ENCODE peak calls at places on chromosomes 13 and 19, in seven cellular contexts. One of them, this sample, is unnamed.
A peak's percentile ranks its signal among the peaks of the same experiment; 100 is the strongest.

GRCh38 chr19:2478756-2479555 is 3.0 kb downstream of the GADD45B start:
- DNase-seq in A549: peak; percentile 58
- DNase-seq in GM12878: no peak
- DNase-seq in suprapubic skin: peak; percentile 95
- DNase-seq in K562: no peak
- DNase-seq in astrocyte of the spinal cord: peak; percentile 84
- DNase-seq in stomach: peak; percentile 88
- DNase-seq in this sample: no peak

GRCh38 chr13:113740661-113741060 is 18.4 kb upstream of the TMEM255B start:
- DNase-seq in astrocyte of the spinal cord: no peak
- DNase-seq in suprapubic skin: no peak
- DNase-seq in stomach: no peak
- DNase-seq in A549: no peak
- DNase-seq in GM12878: no peak
- DNase-seq in K562: no peak
- DNase-seq in this sample: no peak

GRCh38 chr19:36136975-36137686 is 2.7 kb upstream of the CAPNS1 start:
- DNase-seq in astrocyte of the spinal cord: peak; percentile 46
- DNase-seq in GM12878: no peak
- DNase-seq in suprapubic skin: no peak
- DNase-seq in K562: no peak
- DNase-seq in stomach: peak; percentile 80
- DNase-seq in A549: peak; percentile 95
- DNase-seq in this sample: no peak

GRCh38 chr13:32587774-32588165 is 1.5 kb downstream of the PDS5B start:
- DNase-seq in astrocyte of the spinal cord: peak; percentile 48
- DNase-seq in GM12878: no peak
- DNase-seq in K562: no peak
- DNase-seq in suprapubic skin: no peak
- DNase-seq in A549: no peak
- DNase-seq in stomach: no peak
- DNase-seq in this sample: no peak

GRCh38 chr19:41792513-41793413 is 3.6 kb upstream of the CEACAM3 start:
- DNase-seq in astrocyte of the spinal cord: peak; percentile 36
- DNase-seq in stomach: peak; percentile 61
- DNase-seq in A549: peak; percentile 81
- DNase-seq in suprapubic skin: no peak
- DNase-seq in K562: peak; percentile 53
- DNase-seq in GM12878: no peak
- DNase-seq in this sample: no peak

GRCh38 chr19:6023085-6023682 is 45.2 kb upstream of the RANBP3 start:
- DNase-seq in astrocyte of the spinal cord: peak; percentile 36
- DNase-seq in A549: no peak
- DNase-seq in GM12878: no peak
- DNase-seq in K562: no peak
- DNase-seq in suprapubic skin: no peak
- DNase-seq in stomach: no peak
- DNase-seq in this sample: no peak

GRCh38 chr19:34244611-34245299 is 9.6 kb upstream of the GARRE1 start:
- DNase-seq in stomach: no peak
- DNase-seq in suprapubic skin: no peak
- DNase-seq in A549: no peak
- DNase-seq in K562: no peak
- DNase-seq in GM12878: no peak
- DNase-seq in astrocyte of the spinal cord: no peak
- DNase-seq in this sample: no peak

GRCh38 chr19:49009828-49010227 is 7.1 kb downstream of the LHB start:
- DNase-seq in A549: no peak
- DNase-seq in GM12878: no peak
- DNase-seq in astrocyte of the spinal cord: no peak
- DNase-seq in K562: no peak
- DNase-seq in suprapubic skin: no peak
- DNase-seq in stomach: no peak
- DNase-seq in this sample: no peak

GRCh38 chr19:20431826-20432225 is 133.8 kb downstream of the ZNF737 start:
- DNase-seq in stomach: no peak
- DNase-seq in K562: no peak
- DNase-seq in astrocyte of the spinal cord: no peak
- DNase-seq in A549: no peak
- DNase-seq in GM12878: no peak
- DNase-seq in suprapubic skin: no peak
- DNase-seq in this sample: no peak

GRCh38 chr19:2034729-2035589 is 16.1 kb downstream of the MKNK2 start:
- DNase-seq in GM12878: no peak
- DNase-seq in astrocyte of the spinal cord: no peak
- DNase-seq in A549: peak; percentile 61
- DNase-seq in K562: peak; percentile 96
- DNase-seq in stomach: peak; percentile 89
- DNase-seq in suprapubic skin: peak; percentile 89
- DNase-seq in this sample: peak; percentile 54

GRCh38 chr13:93775507-93776108 is 549.0 kb downstream of the GPC6 start:
- DNase-seq in stomach: no peak
- DNase-seq in GM12878: no peak
- DNase-seq in suprapubic skin: no peak
- DNase-seq in A549: no peak
- DNase-seq in K562: no peak
- DNase-seq in astrocyte of the spinal cord: peak; percentile 78
- DNase-seq in this sample: no peak

GRCh38 chr19:40623403-40624239 is 22.5 kb downstream of the LTBP4 start:
- DNase-seq in suprapubic skin: no peak
- DNase-seq in K562: peak; percentile 98
- DNase-seq in stomach: no peak
- DNase-seq in astrocyte of the spinal cord: peak; percentile 87
- DNase-seq in GM12878: no peak
- DNase-seq in A549: peak; percentile 86
- DNase-seq in this sample: no peak

GRCh38 chr13:110344320-110344719 is 37.2 kb downstream of the COL4A2 start:
- DNase-seq in suprapubic skin: no peak
- DNase-seq in stomach: no peak
- DNase-seq in astrocyte of the spinal cord: no peak
- DNase-seq in A549: no peak
- DNase-seq in GM12878: no peak
- DNase-seq in K562: no peak
- DNase-seq in this sample: no peak

GRCh38 chr13:24251525-24251924 is 57.9 kb upstream of the C1QTNF9 start:
- DNase-seq in GM12878: no peak
- DNase-seq in astrocyte of the spinal cord: no peak
- DNase-seq in suprapubic skin: no peak
- DNase-seq in A549: no peak
- DNase-seq in K562: no peak
- DNase-seq in stomach: no peak
- DNase-seq in this sample: no peak

GRCh38 chr19:51689751-51690358 is 3.3 kb upstream of the SPACA6 start:
- DNase-seq in suprapubic skin: no peak
- DNase-seq in A549: peak; percentile 87
- DNase-seq in astrocyte of the spinal cord: peak; percentile 23
- DNase-seq in GM12878: no peak
- DNase-seq in stomach: no peak
- DNase-seq in K562: peak; percentile 59
- DNase-seq in this sample: no peak

GRCh38 chr19:7556696-7557315 is 21.3 kb downstream of the PNPLA6 start:
- DNase-seq in GM12878: no peak
- DNase-seq in suprapubic skin: no peak
- DNase-seq in A549: no peak
- DNase-seq in astrocyte of the spinal cord: no peak
- DNase-seq in stomach: no peak
- DNase-seq in K562: no peak
- DNase-seq in this sample: no peak

GRCh38 chr13:71242191-71242590 is 624.8 kb downstream of the DACH1 start:
- DNase-seq in astrocyte of the spinal cord: peak; percentile 37
- DNase-seq in A549: no peak
- DNase-seq in stomach: no peak
- DNase-seq in K562: no peak
- DNase-seq in suprapubic skin: no peak
- DNase-seq in GM12878: no peak
- DNase-seq in this sample: no peak

GRCh38 chr13:34842466-34842865 is 99.6 kb upstream of the NBEA start:
- DNase-seq in suprapubic skin: no peak
- DNase-seq in GM12878: peak; percentile 12
- DNase-seq in A549: no peak
- DNase-seq in K562: no peak
- DNase-seq in stomach: no peak
- DNase-seq in astrocyte of the spinal cord: no peak
- DNase-seq in this sample: no peak

GRCh38 chr19:2271516-2272103 is 10.4 kb downstream of the PEAK3 start:
- DNase-seq in astrocyte of the spinal cord: peak; percentile 55
- DNase-seq in stomach: no peak
- DNase-seq in K562: no peak
- DNase-seq in suprapubic skin: no peak
- DNase-seq in GM12878: no peak
- DNase-seq in A549: no peak
- DNase-seq in this sample: no peak

GRCh38 chr19:13604902-13605586 is 98.8 kb upstream of the CACNA1A start:
- DNase-seq in suprapubic skin: no peak
- DNase-seq in astrocyte of the spinal cord: no peak
- DNase-seq in A549: no peak
- DNase-seq in K562: no peak
- DNase-seq in stomach: no peak
- DNase-seq in GM12878: no peak
- DNase-seq in this sample: no peak
- TF ChIP-seq CTCF in suprapubic skin: no peak
- TF ChIP-seq CTCF in astrocyte of the spinal cord: no peak
- TF ChIP-seq CTCF in A549: no peak
- TF ChIP-seq CTCF in K562: no peak
- TF ChIP-seq CTCF in stomach: no peak
- TF ChIP-seq CTCF in GM12878: no peak
- TF ChIP-seq CTCF in this sample: no peak

GRCh38 chr13:102784501-102784900 is 10.9 kb upstream of the TEX30 start:
- DNase-seq in astrocyte of the spinal cord: no peak
- DNase-seq in stomach: no peak
- DNase-seq in A549: no peak
- DNase-seq in GM12878: no peak
- DNase-seq in suprapubic skin: no peak
- DNase-seq in K562: no peak
- DNase-seq in this sample: no peak

GRCh38 chr13:102777716-102778115 is 4.1 kb upstream of the TEX30 start:
- DNase-seq in GM12878: no peak
- DNase-seq in K562: no peak
- DNase-seq in astrocyte of the spinal cord: no peak
- DNase-seq in A549: no peak
- DNase-seq in suprapubic skin: no peak
- DNase-seq in stomach: no peak
- DNase-seq in this sample: no peak

GRCh38 chr13:102779426-102780159 is 6.0 kb upstream of the TEX30 start:
- DNase-seq in suprapubic skin: no peak
- DNase-seq in GM12878: no peak
- DNase-seq in astrocyte of the spinal cord: no peak
- DNase-seq in stomach: no peak
- DNase-seq in K562: no peak
- DNase-seq in A549: no peak
- DNase-seq in this sample: no peak

DNA sequence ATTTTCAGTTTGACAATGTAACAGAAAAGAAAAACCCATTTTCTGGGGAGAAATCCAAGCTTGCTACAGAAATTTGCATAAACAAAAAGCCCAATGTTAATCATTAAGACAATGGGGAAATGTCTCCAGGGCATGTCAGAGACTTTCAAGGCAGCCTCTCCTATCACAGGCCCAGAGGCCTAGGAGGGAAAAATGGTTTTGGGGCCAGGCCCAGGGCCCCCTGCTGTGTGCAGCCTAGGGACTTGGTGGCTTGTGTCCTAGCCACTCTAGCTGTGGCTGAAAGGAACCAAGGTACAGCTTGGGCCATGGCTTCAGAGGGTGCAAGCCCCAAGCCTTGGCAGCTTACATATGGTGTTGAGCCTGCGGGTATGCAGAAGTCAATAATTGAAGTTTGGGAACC is 8.0 kb upstream of the TEX30 start:
- DNase-seq in A549: no peak
- DNase-seq in astrocyte of the spinal cord: no peak
- DNase-seq in GM12878: no peak
- DNase-seq in suprapubic skin: no peak
- DNase-seq in stomach: no peak
- DNase-seq in K562: no peak
- DNase-seq in this sample: no peak
- H3K4me3 ChIP-seq in A549: no peak overlapping the region
- H3K4me3 ChIP-seq in astrocyte of the spinal cord: no peak overlapping the region
- H3K4me3 ChIP-seq in GM12878: no peak overlapping the region
- H3K4me3 ChIP-seq in suprapubic skin: no peak overlapping the region
- H3K4me3 ChIP-seq in stomach: no peak overlapping the region
- H3K4me3 ChIP-seq in K562: no peak overlapping the region
- H3K4me3 ChIP-seq in this sample: no peak overlapping the region

DNA sequence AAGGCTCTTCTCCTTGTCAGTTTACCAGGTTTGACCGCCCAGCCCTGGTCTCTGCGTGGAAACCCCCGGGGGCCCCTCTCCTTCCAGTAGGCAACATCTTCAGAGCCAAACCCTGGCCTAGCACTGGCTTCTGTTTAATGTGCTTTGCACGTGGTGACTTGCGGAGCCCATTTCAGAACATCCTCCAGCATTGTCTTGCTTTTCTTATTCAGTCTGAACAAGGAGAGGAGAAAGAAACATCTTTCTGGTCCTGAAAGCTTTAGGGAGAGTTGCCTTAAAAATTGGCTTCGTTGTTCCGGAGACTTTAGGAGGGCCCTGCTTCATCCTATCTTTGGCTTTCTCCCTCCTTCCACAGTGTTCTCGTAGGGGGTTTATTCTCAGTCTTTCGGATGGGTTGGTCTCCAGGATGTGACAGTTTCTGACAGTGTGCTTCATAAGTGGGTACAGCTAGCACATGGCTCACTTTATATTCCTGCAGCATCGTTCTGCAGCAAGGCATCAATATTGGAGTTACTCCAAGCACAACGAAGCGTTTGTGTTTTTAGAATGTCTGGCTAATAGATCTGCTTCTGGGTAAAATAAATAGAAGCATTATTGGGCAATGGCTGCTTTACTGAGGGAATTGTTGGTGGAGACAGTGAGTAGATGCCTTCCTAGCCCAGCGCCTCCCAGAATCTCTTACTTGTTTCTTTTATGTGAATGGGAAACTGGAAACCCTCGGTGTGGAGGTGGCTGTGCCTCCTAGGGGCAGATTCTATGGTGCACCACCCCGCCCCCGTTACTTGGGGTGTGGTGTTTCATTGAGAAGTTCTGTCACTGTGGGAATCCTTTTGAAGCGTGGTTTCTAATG is 1.8 kb downstream of the FARP1 start:
- DNase-seq in astrocyte of the spinal cord: peak; percentile 60
- DNase-seq in suprapubic skin: no peak
- DNase-seq in stomach: no peak
- DNase-seq in K562: no peak
- DNase-seq in A549: peak; percentile 19
- DNase-seq in GM12878: no peak
- DNase-seq in this sample: no peak
- TF ChIP-seq CTCF in astrocyte of the spinal cord: peak; percentile 29
- TF ChIP-seq CTCF in suprapubic skin: no peak
- TF ChIP-seq CTCF in stomach: no peak
- TF ChIP-seq CTCF in K562: no peak
- TF ChIP-seq CTCF in A549: no peak
- TF ChIP-seq CTCF in GM12878: no peak
- TF ChIP-seq CTCF in this sample: no peak

DNA sequence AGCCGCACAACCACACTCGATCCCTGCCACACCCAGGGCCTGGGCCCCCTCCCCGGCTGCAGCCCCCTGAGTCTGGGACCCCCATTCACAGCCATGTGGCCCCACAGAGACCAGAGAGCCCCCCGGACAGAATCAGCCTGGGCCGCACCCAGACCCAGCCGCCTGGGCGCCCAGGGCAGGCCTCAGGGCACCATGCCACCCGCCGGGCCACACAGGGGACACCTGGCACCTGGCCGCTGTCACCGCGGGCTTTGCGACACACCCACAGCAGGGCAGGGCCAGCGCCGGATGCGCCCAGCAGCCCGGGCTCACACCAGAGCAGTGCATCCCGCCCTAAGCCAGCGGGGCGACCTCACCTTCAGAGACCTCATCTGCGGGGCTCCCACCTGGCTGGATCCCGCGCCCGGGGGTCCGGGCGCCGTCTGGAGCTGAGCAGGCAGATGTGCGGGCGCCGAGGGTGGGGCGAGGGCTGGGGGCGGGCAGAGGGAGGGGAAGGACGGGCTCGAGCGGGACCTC is 443 bp downstream of the TBXA2R start:
- DNase-seq in suprapubic skin: peak; percentile 72
- DNase-seq in stomach: peak; percentile 78
- DNase-seq in A549: no peak
- DNase-seq in GM12878: no peak
- DNase-seq in astrocyte of the spinal cord: no peak
- DNase-seq in K562: peak; percentile 55
- DNase-seq in this sample: no peak
- H3K4me3 ChIP-seq in suprapubic skin: peak overlapping the region; percentile 49
- H3K4me3 ChIP-seq in stomach: peak overlapping the region; percentile 54
- H3K4me3 ChIP-seq in A549: peak overlapping the region; percentile 40
- H3K4me3 ChIP-seq in GM12878: no peak overlapping the region
- H3K4me3 ChIP-seq in astrocyte of the spinal cord: peak overlapping the region; percentile 63
- H3K4me3 ChIP-seq in K562: peak overlapping the region; percentile 89
- H3K4me3 ChIP-seq in this sample: no peak overlapping the region

This sample was measured in GM12864.